ENCODE peak calls at places on chromosomes 2 and 18, in eight cellular contexts. X, Q, I, F, C, E, K and G are unnamed samples.

GRCh38 chr18:9796933-9797549 is 88.7 kb upstream of the TXNDC2 start:
- DNase-seq in E (no peak), X (no peak), F (no peak), I (no peak), C (peak; percentile 90), K (no peak), Q (no peak), G (peak; percentile 22)

GRCh38 chr2:54539683-54540082 is 83.6 kb downstream of the SPTBN1 start:
- DNase-seq in F (no peak), E (no peak), K (no peak), I (no peak), X (no peak), C (no peak), Q (no peak), G (no peak)

GRCh38 chr2:32647180-32647651 is 19.4 kb downstream of the TTC27 start:
- DNase-seq in I (peak; percentile 12), F (peak; percentile 97), X (no peak), E (peak; percentile 80), C (no peak), K (no peak), Q (peak; percentile 74), G (no peak)

GRCh38 chr2:98585386-98585785 is 22.9 kb downstream of the COA5 start:
- DNase-seq in K (no peak), I (no peak), E (no peak), F (no peak), X (no peak), Q (no peak), C (no peak), G (no peak)

GRCh38 chr2:160390544-160391258 is 102.9 kb downstream of the RBMS1 start:
- DNase-seq in Q (peak; percentile 75), C (no peak), K (no peak), X (no peak), I (peak; percentile 61), E (peak; percentile 69), F (no peak), G (no peak)

GRCh38 chr2:108634591-108635160 is 84.6 kb upstream of the RANBP2 start:
- DNase-seq in K (no peak), E (no peak), F (no peak), X (no peak), Q (no peak), I (no peak), C (no peak), G (no peak)

GRCh38 chr2:102049756-102050443 is 58.1 kb downstream of the IL1R2 start:
- DNase-seq in Q (peak; percentile 91), K (peak; percentile 93), I (peak; percentile 20), X (peak; percentile 77), E (no peak), F (no peak), C (no peak), G (no peak)

GRCh38 chr2:145547620-145548019 is 1027.7 kb upstream of the ZEB2 start:
- DNase-seq in F (no peak), C (no peak), X (no peak), Q (no peak), K (no peak), I (no peak), E (no peak), G (no peak)